ENCODE peak calls at places on chromosomes 2 and 18, in five cellular contexts. X is H1, Y is NT2/D1, F is GM12878, C is HepG2. L is an unnamed sample.

GRCh38 chr2:140567734-140568133 is 1563.1 kb downstream of the LRP1B start:
- DNase-seq in X (no peak), Y (no peak), F (no peak), C (no peak), L (no peak)

GRCh38 chr2:17610521-17610920 is 70.0 kb downstream of the VSNL1 start:
- DNase-seq in X (no peak), Y (no peak), F (no peak), C (no peak), L (no peak)

GRCh38 chr2:69340101-69340775 is 46.8 kb downstream of the GFPT1 start:
- DNase-seq in X (no peak), Y (no peak), F (no peak), C (no peak), L (no peak)

GRCh38 chr2:48696881-48697280 is 58.6 kb downstream of the LHCGR start:
- DNase-seq in X (no peak), Y (no peak), F (no peak), C (no peak), L (no peak)

GRCh38 chr2:63755980-63756379 is 85.7 kb upstream of the UGP2 start:
- DNase-seq in X (no peak), Y (no peak), F (no peak), C (no peak), L (no peak)

GRCh38 chr2:162579986-162580385 is 236.1 kb downstream of the GCA start:
- DNase-seq in X (no peak), Y (no peak), F (no peak), C (peak), L (no peak)

GRCh38 chr2:30511122-30512083 is 64.4 kb downstream of the LCLAT1 start:
- DNase-seq in X (no peak), Y (peak), F (no peak), C (peak), L (no peak)

GRCh38 chr18:12312936-12313335 is 4.9 kb downstream of the TUBB6 start:
- DNase-seq in X (no peak), Y (no peak), F (no peak), C (no peak), L (no peak)

GRCh38 chr2:160613466-160614153 is 120.0 kb upstream of the RBMS1 start:
- DNase-seq in X (no peak), Y (no peak), F (no peak), C (no peak), L (no peak)

GRCh38 chr2:15820283-15820591 is 120.1 kb upstream of the MYCN start:
- DNase-seq in X (no peak), Y (no peak), F (no peak), C (no peak), L (no peak)

GRCh38 chr2:37711831-37712230 is 40.4 kb upstream of the CDC42EP3 start:
- DNase-seq in X (no peak), Y (no peak), F (no peak), C (no peak), L (no peak)

GRCh38 chr2:199659207-199659606 is 191.8 kb downstream of the FTCDNL1 start:
- DNase-seq in X (peak), Y (peak), F (no peak), C (no peak), L (peak)

GRCh38 chr2:209933499-209934458 is 68.7 kb upstream of the RPE start:
- DNase-seq in X (no peak), Y (no peak), F (no peak), C (no peak), L (no peak)

GRCh38 chr2:149184994-149185393 is 145.4 kb upstream of the LYPD6 start:
- DNase-seq in X (no peak), Y (no peak), F (no peak), C (no peak), L (no peak)

GRCh38 chr2:109648041-109648527 is 33.9 kb downstream of the SOWAHC start:
- DNase-seq in X (no peak), Y (no peak), F (no peak), C (no peak), L (no peak)

GRCh38 chr2:204479557-204479956 is 65.7 kb upstream of the PARD3B start:
- DNase-seq in X (no peak), Y (no peak), F (no peak), C (no peak), L (no peak)

GRCh38 chr18:42048150-42048549 is 93.1 kb downstream of the PIK3C3 start:
- DNase-seq in X (no peak), Y (no peak), F (no peak), C (peak), L (no peak)

GRCh38 chr2:55733335-55733734 is 39.7 kb upstream of the PNPT1 start:
- DNase-seq in X (no peak), Y (no peak), F (no peak), C (no peak), L (no peak)

GRCh38 chr2:21358971-21359370 is 235.2 kb downstream of the TDRD15 start:
- DNase-seq in X (no peak), Y (no peak), F (no peak), C (no peak), L (no peak)

GRCh38 chr18:2958819-2959298 is 54.1 kb downstream of the LPIN2 start:
- DNase-seq in X (no peak), Y (no peak), F (no peak), C (no peak), L (no peak)

GRCh38 chr2:85302106-85302505 is 25.7 kb downstream of the TGOLN2 start:
- DNase-seq in X (no peak), Y (no peak), F (no peak), C (no peak), L (no peak)
- TF ChIP-seq SUZ12 in X (no peak), Y (no peak), F (no peak), C (no peak), L (no peak)

DNA sequence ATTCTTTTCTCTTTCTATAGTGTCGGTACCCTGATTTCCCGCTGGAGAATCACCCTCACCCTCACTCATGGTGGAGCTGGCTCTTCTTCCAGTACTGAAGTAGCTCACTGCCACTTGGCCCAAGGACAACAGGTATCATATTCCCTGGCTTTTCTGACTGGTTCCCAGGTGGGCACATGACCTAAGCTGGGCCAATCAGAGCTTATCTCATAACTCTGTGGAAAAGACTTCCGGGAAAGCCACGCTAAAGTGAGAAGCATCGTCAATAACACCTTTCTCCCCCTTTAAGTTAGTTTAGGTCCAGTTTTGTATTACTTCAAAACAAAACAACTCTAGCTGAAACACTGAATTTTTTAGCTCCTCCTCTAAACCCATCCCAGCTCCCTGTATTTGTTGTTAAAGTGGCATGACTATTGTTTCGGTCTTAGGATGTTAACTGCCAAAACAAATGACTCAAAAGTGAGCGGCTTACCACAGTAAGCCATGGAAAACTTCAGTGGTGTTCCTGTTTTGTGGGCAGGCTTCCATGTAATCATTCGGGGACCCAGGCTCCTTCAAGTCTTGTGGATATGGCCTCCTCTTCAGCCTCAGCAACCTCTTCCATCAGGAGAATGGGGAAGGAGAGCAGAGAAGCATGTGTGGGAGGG is 137.4 kb upstream of the DLX2 start:
- DNase-seq in X (no peak), Y (no peak), F (no peak), C (no peak), L (no peak)
- TF ChIP-seq SUZ12 in X (no peak), Y (no peak), F (no peak), C (no peak), L (no peak)

DNA sequence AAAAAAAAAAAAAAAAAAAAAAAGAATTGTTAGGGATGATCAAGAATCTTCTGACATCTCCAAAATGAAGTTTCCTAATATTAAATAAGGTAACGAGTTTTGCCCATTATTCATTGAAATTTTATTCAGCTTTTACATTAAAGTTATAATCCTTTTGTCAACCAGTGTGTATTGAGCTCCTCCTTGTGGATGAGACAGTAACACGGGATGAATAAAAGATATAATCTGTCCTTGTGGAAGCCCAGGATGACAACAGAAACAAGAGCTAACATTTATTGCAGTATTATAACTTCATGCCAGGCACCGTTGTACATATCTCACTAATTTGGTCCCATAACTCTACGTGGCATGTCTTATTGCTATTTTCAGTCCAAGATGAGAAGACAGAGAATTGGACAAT is 33.4 kb upstream of the SERPINB7 start:
- DNase-seq in X (no peak), Y (no peak), F (no peak), C (no peak), L (no peak)
- TF ChIP-seq SUZ12 in X (no peak), Y (no peak), F (no peak), C (no peak), L (no peak)

DNA sequence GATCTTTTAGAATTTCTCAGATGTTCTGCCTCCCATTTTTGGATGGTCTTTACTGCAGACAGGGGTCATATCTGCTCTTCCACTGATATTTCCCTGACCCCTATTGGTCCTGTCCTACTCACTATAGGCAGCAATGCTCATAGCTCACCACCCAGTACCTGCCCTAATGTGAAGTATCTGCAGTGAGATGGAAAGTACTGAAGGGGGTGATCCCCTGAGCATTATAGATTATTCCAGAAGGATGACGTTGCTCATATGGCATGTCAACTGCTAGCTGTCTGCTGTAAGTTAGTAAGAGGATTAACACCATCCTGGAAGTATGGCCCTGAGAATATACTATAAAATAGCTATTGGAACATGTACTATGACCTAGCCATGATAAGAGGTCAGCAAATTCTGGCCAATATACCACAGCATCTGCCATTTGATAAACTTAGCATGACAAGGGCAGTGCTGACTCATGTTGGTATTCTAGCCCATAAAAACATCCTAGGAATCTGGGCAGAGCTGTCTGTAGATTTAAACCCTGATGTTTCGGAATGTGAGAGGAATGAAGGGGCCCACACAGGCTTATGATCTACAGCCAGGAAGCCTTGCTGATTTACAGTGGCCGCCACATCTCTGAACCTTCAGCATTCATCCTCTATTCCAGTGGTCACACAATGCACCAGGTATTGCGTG is 451.4 kb downstream of the TNS1 start:
- DNase-seq in X (peak), Y (peak), F (no peak), C (peak), L (no peak)
- TF ChIP-seq SUZ12 in X (no peak), Y (no peak), F (no peak), C (no peak), L (no peak)

GRCh38 chr2:197647961-197648690 is 27.3 kb downstream of the RFTN2 start:
- DNase-seq in X (no peak), Y (no peak), F (no peak), C (no peak), L (no peak)
- TF ChIP-seq SUZ12 in X (no peak), Y (no peak), F (no peak), C (no peak), L (no peak)

GRCh38 chr18:74508366-74508765 is 12.2 kb downstream of the CNDP2 start:
- DNase-seq in X (no peak), Y (no peak), F (no peak), C (no peak), L (no peak)

GRCh38 chr18:74508821-74509225 is 12.7 kb downstream of the CNDP2 start:
- DNase-seq in X (no peak), Y (no peak), F (no peak), C (no peak), L (no peak)

GRCh38 chr18:74506405-74507119 is 10.4 kb downstream of the CNDP2 start:
- DNase-seq in X (no peak), Y (no peak), F (no peak), C (no peak), L (no peak)

GRCh38 chr18:74507927-74508326 is 11.8 kb downstream of the CNDP2 start:
- DNase-seq in X (no peak), Y (no peak), F (no peak), C (no peak), L (no peak)

DNA sequence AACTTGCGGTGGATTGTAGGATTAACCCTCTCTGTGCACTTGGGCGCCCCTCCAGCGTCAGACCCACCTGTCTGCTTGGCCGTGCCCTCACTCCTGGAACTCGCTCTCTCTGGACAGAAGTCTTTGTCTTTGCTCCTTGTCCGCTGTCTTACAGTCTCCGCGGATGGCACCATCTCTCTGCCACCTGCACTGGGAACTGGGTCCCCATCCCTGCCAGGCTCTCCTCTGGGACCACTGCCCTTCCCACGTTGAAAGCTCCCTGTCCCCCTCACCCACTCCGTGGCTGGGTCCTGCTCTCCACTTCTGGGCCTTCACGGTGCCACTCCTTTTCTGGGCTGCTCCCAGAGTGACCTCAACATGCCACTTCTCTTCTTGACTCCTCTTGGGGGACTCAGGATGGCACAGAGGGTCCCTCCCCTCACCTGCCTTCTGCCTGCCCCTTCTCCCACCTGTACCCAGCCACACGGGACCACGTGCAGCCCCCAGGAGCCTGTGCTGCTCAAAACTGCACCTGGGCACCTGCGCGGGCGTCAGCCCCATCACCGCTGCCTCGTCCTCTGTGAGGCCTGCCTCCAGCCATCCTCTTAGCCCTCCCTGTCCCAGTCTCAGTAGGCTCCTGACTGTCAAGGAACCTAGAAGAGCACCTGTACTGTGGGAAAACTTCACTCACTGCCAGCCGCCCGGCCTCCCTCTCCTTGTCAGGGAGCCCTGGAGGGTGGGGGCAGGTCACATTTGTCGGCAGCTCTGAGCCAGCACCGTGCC is 11.1 kb downstream of the CNDP2 start:
- DNase-seq in X (no peak), Y (no peak), F (no peak), C (no peak), L (no peak)
- TF ChIP-seq SUZ12 in X (no peak), Y (no peak), F (no peak), C (no peak), L (no peak)

DNA sequence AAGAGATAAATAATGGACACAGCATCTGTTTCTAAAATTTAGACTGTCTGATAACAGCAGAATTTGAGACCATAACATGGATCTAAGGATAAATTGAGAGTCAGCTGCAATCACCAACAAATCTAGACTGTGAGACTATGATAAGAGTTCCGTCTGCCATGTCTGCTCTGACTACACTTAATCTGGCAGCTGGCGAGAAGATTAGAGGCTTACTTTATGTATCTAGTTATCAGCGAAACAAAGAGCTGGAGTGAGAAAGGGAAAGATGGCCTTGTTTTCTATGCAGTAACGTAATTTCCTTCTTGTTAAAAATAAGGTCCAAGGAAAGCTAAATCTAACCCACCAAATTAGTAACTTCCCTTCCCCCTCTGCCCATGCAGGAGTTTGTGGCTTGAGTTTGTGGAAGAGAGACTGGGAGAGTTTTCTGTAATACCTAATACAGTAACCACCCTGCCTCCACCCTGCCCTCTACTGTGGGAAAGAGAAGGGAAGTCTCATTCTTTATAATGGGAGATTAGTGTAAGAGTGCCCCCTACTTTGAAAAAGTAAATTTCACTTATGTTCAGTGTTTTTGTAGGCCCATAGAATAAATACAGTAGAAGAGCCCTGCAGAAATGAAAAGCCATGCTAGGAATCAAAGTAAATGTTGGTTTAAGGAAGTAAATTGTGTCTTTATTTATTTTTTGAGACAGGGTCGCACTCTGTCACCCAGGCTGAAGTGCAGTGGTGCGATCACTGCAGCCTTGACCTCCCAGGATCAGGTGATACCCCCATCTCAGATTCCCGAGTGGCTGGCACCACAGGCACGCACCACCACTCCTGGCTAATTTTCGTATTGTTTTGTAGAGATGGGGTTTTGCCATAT is 27.5 kb downstream of the EML4 start:
- DNase-seq in X (peak), Y (peak), F (peak), C (peak), L (peak)
- TF ChIP-seq SUZ12 in X (no peak), Y (no peak), F (no peak), C (no peak), L (no peak)

DNA sequence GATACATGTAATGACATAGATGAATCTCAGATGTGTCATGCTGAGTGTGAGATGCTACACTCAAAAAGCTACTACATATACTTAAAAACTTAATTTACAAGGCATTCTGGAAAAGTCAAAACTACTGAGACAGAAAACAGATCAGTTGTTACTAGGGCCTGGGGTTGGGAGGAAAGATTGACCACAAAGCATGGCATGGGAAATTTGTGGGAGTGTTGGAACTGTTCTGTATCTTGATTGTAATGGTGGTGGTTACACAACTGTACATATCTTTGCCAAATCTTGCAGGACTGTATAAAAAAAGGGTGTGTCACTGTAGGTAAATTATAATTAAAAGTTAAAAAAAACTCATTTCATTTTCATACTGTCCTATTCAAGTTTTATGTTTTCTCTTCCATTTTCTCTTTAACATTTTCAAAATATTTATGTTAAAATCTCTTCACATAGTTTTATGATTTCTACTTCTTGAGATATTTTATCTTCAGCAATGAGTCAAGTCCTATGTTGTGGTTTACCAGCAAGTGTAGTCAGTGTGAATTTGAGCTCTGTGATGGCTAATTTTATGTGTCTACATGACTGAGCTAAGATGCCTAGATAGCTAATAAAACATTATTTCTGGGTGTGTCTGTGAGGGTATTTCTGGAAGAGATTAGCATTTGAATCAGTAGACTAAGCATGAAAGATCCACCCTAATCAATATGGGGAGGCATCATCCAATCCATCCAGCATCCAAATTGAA is 58.6 kb upstream of the VRK2 start:
- DNase-seq in X (no peak), Y (no peak), F (no peak), C (no peak), L (no peak)
- TF ChIP-seq SUZ12 in X (no peak), Y (no peak), F (no peak), C (no peak), L (no peak)

GRCh38 chr2:84278386-84278785 is 180.7 kb downstream of the SUCLG1 start:
- DNase-seq in X (no peak), Y (no peak), F (no peak), C (no peak), L (no peak)
- TF ChIP-seq SUZ12 in X (no peak), Y (no peak), F (no peak), C (no peak), L (no peak)

DNA sequence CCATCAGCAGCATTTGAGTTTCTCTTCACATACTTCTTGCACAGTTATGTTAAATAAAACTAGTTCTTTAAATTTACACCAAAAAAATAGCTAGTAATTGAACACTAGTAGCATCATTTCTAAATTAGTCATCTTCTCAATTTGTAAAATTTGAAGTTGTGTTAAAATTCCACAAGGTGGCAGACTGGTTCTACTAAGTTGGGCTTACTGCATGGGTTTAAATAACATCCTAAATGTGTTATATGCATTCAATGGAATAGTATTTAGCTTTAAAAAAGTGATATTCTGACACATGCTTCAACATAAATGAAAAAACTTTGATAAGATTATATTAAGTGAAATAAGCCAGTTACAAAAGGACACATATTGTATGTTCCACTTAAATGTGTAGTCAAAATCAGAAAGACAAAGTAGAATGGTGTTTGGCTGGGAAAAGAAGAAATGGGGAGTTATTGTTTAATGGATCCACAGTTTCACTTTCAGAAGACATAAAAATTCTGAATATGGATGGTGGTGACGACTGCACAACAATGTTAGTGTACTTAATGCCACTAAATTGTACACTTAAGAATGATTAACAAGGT is 28.7 kb upstream of the RPRD1A start:
- DNase-seq in X (no peak), Y (peak), F (no peak), C (peak), L (peak)
- TF ChIP-seq SUZ12 in X (no peak), Y (no peak), F (no peak), C (no peak), L (no peak)

L was measured in HEK293T.